ENCODE peak calls at places on chromosomes 3 and 15, in ten cellular contexts. One of them, this sample, is unnamed.

GRCh38 chr15:55846108-55846707 is 103.3 kb upstream of the PRTG start:
- DNase-seq in ovary: peak
- DNase-seq in body of pancreas: peak
- DNase-seq in AG09309: peak
- DNase-seq in left lung: no peak
- DNase-seq in NB4: peak
- DNase-seq in uterus: peak
- DNase-seq in mucosa of descending colon: peak
- DNase-seq in SK-N-SH: peak
- DNase-seq in GM23338: peak
- DNase-seq in this sample: no peak

GRCh38 chr3:183212565-183212964 is 40.5 kb upstream of the B3GNT5 start:
- DNase-seq in left lung: no peak
- DNase-seq in body of pancreas: no peak
- DNase-seq in AG09309: no peak
- DNase-seq in uterus: no peak
- DNase-seq in GM23338: no peak
- DNase-seq in NB4: peak
- DNase-seq in SK-N-SH: no peak
- DNase-seq in ovary: no peak
- DNase-seq in mucosa of descending colon: no peak
- DNase-seq in this sample: no peak

GRCh38 chr15:93384886-93385285 is 295.9 kb upstream of the RGMA start:
- DNase-seq in GM23338: no peak
- DNase-seq in left lung: no peak
- DNase-seq in NB4: no peak
- DNase-seq in AG09309: no peak
- DNase-seq in SK-N-SH: no peak
- DNase-seq in body of pancreas: no peak
- DNase-seq in mucosa of descending colon: no peak
- DNase-seq in uterus: no peak
- DNase-seq in ovary: no peak
- DNase-seq in this sample: no peak

GRCh38 chr15:64536244-64536836 is 76.0 kb downstream of the ZNF609 start:
- DNase-seq in left lung: no peak
- DNase-seq in uterus: no peak
- DNase-seq in GM23338: no peak
- DNase-seq in mucosa of descending colon: no peak
- DNase-seq in body of pancreas: no peak
- DNase-seq in ovary: no peak
- DNase-seq in SK-N-SH: no peak
- DNase-seq in AG09309: peak
- DNase-seq in NB4: peak
- DNase-seq in this sample: no peak

GRCh38 chr3:73624363-73625123 is at the start of gene PDZRN3:
- DNase-seq in ovary: peak
- DNase-seq in left lung: peak
- DNase-seq in NB4: no peak
- DNase-seq in uterus: peak
- DNase-seq in GM23338: peak
- DNase-seq in SK-N-SH: peak
- DNase-seq in mucosa of descending colon: peak
- DNase-seq in body of pancreas: peak
- DNase-seq in AG09309: no peak
- DNase-seq in this sample: peak

GRCh38 chr3:119885746-119886530 is 104.0 kb downstream of the NR1I2 start:
- DNase-seq in left lung: no peak
- DNase-seq in GM23338: no peak
- DNase-seq in body of pancreas: no peak
- DNase-seq in SK-N-SH: no peak
- DNase-seq in uterus: no peak
- DNase-seq in NB4: no peak
- DNase-seq in AG09309: no peak
- DNase-seq in ovary: no peak
- DNase-seq in mucosa of descending colon: no peak
- DNase-seq in this sample: no peak

GRCh38 chr3:112136959-112137693 is 4.1 kb upstream of the GCSAM start:
- DNase-seq in AG09309: peak
- DNase-seq in left lung: no peak
- DNase-seq in body of pancreas: no peak
- DNase-seq in mucosa of descending colon: peak
- DNase-seq in NB4: peak
- DNase-seq in GM23338: peak
- DNase-seq in uterus: no peak
- DNase-seq in SK-N-SH: no peak
- DNase-seq in ovary: no peak
- DNase-seq in this sample: no peak

GRCh38 chr15:93312891-93313486 is 224.0 kb upstream of the RGMA start:
- DNase-seq in mucosa of descending colon: no peak
- DNase-seq in left lung: no peak
- DNase-seq in GM23338: peak
- DNase-seq in body of pancreas: no peak
- DNase-seq in ovary: no peak
- DNase-seq in uterus: no peak
- DNase-seq in NB4: no peak
- DNase-seq in SK-N-SH: no peak
- DNase-seq in AG09309: no peak
- DNase-seq in this sample: no peak

GRCh38 chr3:141386611-141387110 is 18.4 kb downstream of the ZBTB38 start:
- DNase-seq in GM23338: no peak
- DNase-seq in left lung: no peak
- DNase-seq in body of pancreas: no peak
- DNase-seq in AG09309: no peak
- DNase-seq in mucosa of descending colon: no peak
- DNase-seq in SK-N-SH: no peak
- DNase-seq in ovary: no peak
- DNase-seq in NB4: no peak
- DNase-seq in uterus: no peak
- DNase-seq in this sample: no peak

GRCh38 chr3:131806736-131807135 is 228.1 kb downstream of the CPNE4 start:
- DNase-seq in GM23338: no peak
- DNase-seq in left lung: no peak
- DNase-seq in ovary: no peak
- DNase-seq in AG09309: no peak
- DNase-seq in mucosa of descending colon: no peak
- DNase-seq in body of pancreas: no peak
- DNase-seq in NB4: peak
- DNase-seq in uterus: no peak
- DNase-seq in SK-N-SH: no peak
- DNase-seq in this sample: no peak

GRCh38 chr3:116440196-116440595 is 5.1 kb downstream of the LSAMP start:
- DNase-seq in uterus: no peak
- DNase-seq in mucosa of descending colon: no peak
- DNase-seq in left lung: no peak
- DNase-seq in body of pancreas: no peak
- DNase-seq in GM23338: no peak
- DNase-seq in NB4: no peak
- DNase-seq in ovary: no peak
- DNase-seq in AG09309: no peak
- DNase-seq in SK-N-SH: no peak
- DNase-seq in this sample: no peak

GRCh38 chr3:105824129-105824528 is 44.7 kb downstream of the CBLB start:
- DNase-seq in GM23338: no peak
- DNase-seq in AG09309: no peak
- DNase-seq in left lung: no peak
- DNase-seq in body of pancreas: no peak
- DNase-seq in ovary: no peak
- DNase-seq in SK-N-SH: no peak
- DNase-seq in mucosa of descending colon: no peak
- DNase-seq in uterus: no peak
- DNase-seq in NB4: no peak
- DNase-seq in this sample: no peak

GRCh38 chr15:91882858-91883586 is 29.5 kb downstream of the SLCO3A1 start:
- DNase-seq in uterus: no peak
- DNase-seq in left lung: no peak
- DNase-seq in ovary: no peak
- DNase-seq in body of pancreas: no peak
- DNase-seq in SK-N-SH: no peak
- DNase-seq in AG09309: no peak
- DNase-seq in GM23338: no peak
- DNase-seq in NB4: no peak
- DNase-seq in mucosa of descending colon: no peak
- DNase-seq in this sample: no peak

GRCh38 chr15:63915888-63916731 is 82.4 kb upstream of the HERC1 start:
- DNase-seq in mucosa of descending colon: no peak
- DNase-seq in body of pancreas: no peak
- DNase-seq in ovary: no peak
- DNase-seq in GM23338: peak
- DNase-seq in NB4: peak
- DNase-seq in SK-N-SH: peak
- DNase-seq in uterus: no peak
- DNase-seq in AG09309: no peak
- DNase-seq in left lung: no peak
- DNase-seq in this sample: no peak

GRCh38 chr3:661356-661755 is 431.5 kb upstream of the CNTN6 start:
- DNase-seq in NB4: no peak
- DNase-seq in SK-N-SH: no peak
- DNase-seq in body of pancreas: no peak
- DNase-seq in GM23338: no peak
- DNase-seq in left lung: no peak
- DNase-seq in ovary: no peak
- DNase-seq in uterus: no peak
- DNase-seq in AG09309: no peak
- DNase-seq in mucosa of descending colon: no peak
- DNase-seq in this sample: no peak

GRCh38 chr3:50205719-50206276 is 727 bp downstream of the SLC38A3 start:
- DNase-seq in AG09309: no peak
- DNase-seq in GM23338: peak
- DNase-seq in left lung: peak
- DNase-seq in NB4: peak
- DNase-seq in uterus: no peak
- DNase-seq in mucosa of descending colon: peak
- DNase-seq in body of pancreas: peak
- DNase-seq in SK-N-SH: peak
- DNase-seq in ovary: peak
- DNase-seq in this sample: no peak

DNA sequence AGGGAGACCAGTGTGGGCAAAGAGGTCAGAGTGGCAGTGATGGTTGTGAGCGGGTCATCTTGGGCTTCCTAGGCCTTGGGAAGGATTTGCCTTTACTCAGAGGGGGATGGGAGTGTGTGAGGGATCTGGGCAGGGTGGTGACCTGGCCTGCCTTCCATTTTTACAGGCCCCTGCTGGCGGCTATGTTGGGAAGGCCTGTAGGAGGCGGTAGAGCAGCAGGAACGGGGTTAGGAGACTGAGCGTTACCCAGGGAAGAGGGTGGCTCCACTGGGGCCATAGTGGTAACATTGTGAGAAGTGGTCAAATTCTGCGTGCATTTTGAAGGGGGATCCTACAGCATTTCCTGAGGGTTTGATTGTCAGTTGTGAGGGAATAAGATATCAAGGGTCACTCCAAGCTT is 307.3 kb upstream of the CTDSPL start:
- DNase-seq in body of pancreas: peak
- DNase-seq in AG09309: no peak
- DNase-seq in GM23338: peak
- DNase-seq in uterus: no peak
- DNase-seq in NB4: no peak
- DNase-seq in ovary: no peak
- DNase-seq in left lung: no peak
- DNase-seq in mucosa of descending colon: no peak
- DNase-seq in SK-N-SH: no peak
- DNase-seq in this sample: no peak
- TF ChIP-seq CTCF in body of pancreas: peak
- TF ChIP-seq CTCF in AG09309: peak
- TF ChIP-seq CTCF in GM23338: peak
- TF ChIP-seq CTCF in uterus: no peak
- TF ChIP-seq CTCF in NB4: no peak
- TF ChIP-seq CTCF in ovary: no peak
- TF ChIP-seq CTCF in left lung: no peak
- TF ChIP-seq CTCF in mucosa of descending colon: no peak
- TF ChIP-seq CTCF in SK-N-SH: no peak
- TF ChIP-seq CTCF in this sample: no peak

GRCh38 chr15:70702584-70702983 is 60.8 kb downstream of the UACA start:
- DNase-seq in uterus: no peak
- DNase-seq in mucosa of descending colon: no peak
- DNase-seq in AG09309: no peak
- DNase-seq in body of pancreas: no peak
- DNase-seq in NB4: no peak
- DNase-seq in ovary: no peak
- DNase-seq in left lung: no peak
- DNase-seq in GM23338: no peak
- DNase-seq in SK-N-SH: no peak
- DNase-seq in this sample: no peak
- H3K4me3 ChIP-seq in uterus: peak
- H3K4me3 ChIP-seq in mucosa of descending colon: no peak
- H3K4me3 ChIP-seq in AG09309: no peak
- H3K4me3 ChIP-seq in body of pancreas: no peak
- H3K4me3 ChIP-seq in NB4: no peak
- H3K4me3 ChIP-seq in ovary: no peak
- H3K4me3 ChIP-seq in left lung: no peak
- H3K4me3 ChIP-seq in GM23338: no peak
- H3K4me3 ChIP-seq in SK-N-SH: peak
- H3K4me3 ChIP-seq in this sample: peak

DNA sequence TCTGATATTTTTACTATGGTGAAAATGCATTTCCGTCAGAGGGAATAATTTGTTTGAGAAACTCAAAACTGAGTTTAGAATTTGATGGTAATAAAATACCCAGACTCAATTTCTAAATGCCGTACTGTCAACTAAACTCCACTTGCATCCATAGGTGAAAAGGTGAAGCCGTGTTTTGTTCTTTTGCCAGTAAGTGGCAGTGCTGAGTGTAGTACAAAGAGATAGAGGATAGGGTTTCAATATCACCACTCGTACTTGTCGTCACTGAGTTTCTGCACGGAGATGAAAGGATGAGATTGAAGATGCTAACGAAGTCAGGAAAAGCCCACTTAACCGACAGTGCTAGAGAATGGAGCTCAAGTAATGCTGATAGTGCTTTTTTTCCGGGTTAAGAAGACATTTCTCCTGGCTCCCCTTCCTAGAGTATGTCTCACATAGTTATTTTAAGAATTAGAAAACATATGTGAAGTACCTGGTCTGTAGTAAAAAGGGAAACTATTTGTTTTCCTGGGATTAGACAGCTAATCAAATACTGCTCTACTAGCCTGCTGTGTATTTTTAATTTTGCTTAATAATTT is 345.1 kb downstream of the IL5RA start:
- DNase-seq in left lung: no peak
- DNase-seq in body of pancreas: no peak
- DNase-seq in SK-N-SH: peak
- DNase-seq in AG09309: no peak
- DNase-seq in GM23338: peak
- DNase-seq in uterus: no peak
- DNase-seq in ovary: no peak
- DNase-seq in NB4: peak
- DNase-seq in mucosa of descending colon: peak
- DNase-seq in this sample: no peak
- TF ChIP-seq CTCF in left lung: no peak
- TF ChIP-seq CTCF in body of pancreas: peak
- TF ChIP-seq CTCF in SK-N-SH: no peak
- TF ChIP-seq CTCF in AG09309: no peak
- TF ChIP-seq CTCF in GM23338: peak
- TF ChIP-seq CTCF in uterus: no peak
- TF ChIP-seq CTCF in ovary: no peak
- TF ChIP-seq CTCF in NB4: no peak
- TF ChIP-seq CTCF in mucosa of descending colon: no peak
- TF ChIP-seq CTCF in this sample: no peak

DNA sequence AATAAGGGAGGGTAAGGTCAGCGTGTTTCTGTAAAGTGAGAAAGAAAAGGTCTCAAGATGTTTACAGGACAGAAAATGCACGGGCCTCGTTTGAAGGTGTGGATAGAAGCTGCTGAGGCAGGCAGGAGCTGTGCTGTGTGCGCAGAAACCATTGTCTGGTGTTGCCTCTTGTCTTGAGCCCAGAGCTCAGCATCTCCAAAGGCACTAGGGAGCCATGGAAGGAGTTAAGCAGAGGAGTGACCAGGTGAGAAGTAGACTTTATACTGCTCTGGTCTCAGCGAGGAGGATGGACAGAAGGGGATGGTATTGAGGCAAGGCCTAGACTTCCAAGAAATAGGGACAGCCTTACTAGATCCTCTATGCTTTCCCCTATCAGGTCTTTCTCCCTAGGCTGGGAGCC is 13.0 kb downstream of the CAND2 start:
- DNase-seq in AG09309: no peak
- DNase-seq in GM23338: no peak
- DNase-seq in NB4: no peak
- DNase-seq in body of pancreas: no peak
- DNase-seq in uterus: no peak
- DNase-seq in mucosa of descending colon: no peak
- DNase-seq in ovary: no peak
- DNase-seq in SK-N-SH: no peak
- DNase-seq in left lung: no peak
- DNase-seq in this sample: no peak
- H3K4me3 ChIP-seq in AG09309: no peak
- H3K4me3 ChIP-seq in GM23338: peak
- H3K4me3 ChIP-seq in NB4: no peak
- H3K4me3 ChIP-seq in body of pancreas: no peak
- H3K4me3 ChIP-seq in uterus: no peak
- H3K4me3 ChIP-seq in mucosa of descending colon: no peak
- H3K4me3 ChIP-seq in ovary: peak
- H3K4me3 ChIP-seq in SK-N-SH: peak
- H3K4me3 ChIP-seq in left lung: peak
- H3K4me3 ChIP-seq in this sample: peak